ENCODE peak calls at places on chromosomes 3 and 15, in nine cellular contexts. X is D721Med, S is HL-60, T is H9, V is transverse colon, J is body of pancreas, L is progenitor cell of endocrine pancreas, R is AG04450, U is mammary epithelial cell. D is an unnamed sample.
A peak's percentile ranks its signal among the peaks of the same experiment; 100 is the strongest.

GRCh38 chr15:97459771-97460170 is 500.7 kb upstream of the ARRDC4 start:
- DNase-seq in X (no peak), S (no peak), T (no peak), V (no peak), J (no peak), L (no peak), R (no peak), U (no peak), D (no peak)

GRCh38 chr3:65196663-65197062 is 508.9 kb upstream of the ADAMTS9 start:
- DNase-seq in X (no peak), S (no peak), T (no peak), V (no peak), J (no peak), L (no peak), R (no peak), U (no peak), D (no peak)

GRCh38 chr3:105798381-105798934 is 70.4 kb downstream of the CBLB start:
- DNase-seq in X (no peak), S (peak; percentile 6), T (no peak), V (no peak), J (no peak), L (no peak), R (no peak), U (no peak), D (peak; percentile 49)

GRCh38 chr3:120797857-120798256 is 55.3 kb downstream of the GTF2E1 start:
- DNase-seq in X (no peak), S (no peak), T (no peak), V (no peak), J (no peak), L (no peak), R (no peak), U (no peak), D (no peak)

GRCh38 chr3:21274000-21274671 is 476.9 kb downstream of the ZNF385D start:
- DNase-seq in X (no peak), S (no peak), T (no peak), V (no peak), J (no peak), L (no peak), R (no peak), U (peak; percentile 33), D (no peak)

GRCh38 chr3:13890377-13891016 is 10.6 kb upstream of the WNT7A start:
- DNase-seq in X (no peak), S (no peak), T (peak; percentile 27), V (no peak), J (peak; percentile 21), L (no peak), R (no peak), U (peak; percentile 61), D (no peak)

GRCh38 chr3:187044871-187045552 is 94.3 kb downstream of the RPL39L start:
- DNase-seq in X (no peak), S (no peak), T (no peak), V (peak; percentile 58), J (peak; percentile 23), L (no peak), R (no peak), U (no peak), D (no peak)

GRCh38 chr3:42497009-42497731 is 5.3 kb upstream of the VIPR1 start:
- DNase-seq in X (no peak), S (no peak), T (peak; percentile 80), V (no peak), J (no peak), L (peak; percentile 7), R (no peak), U (no peak), D (no peak)

GRCh38 chr3:59502806-59503205 is 453.0 kb upstream of the CFAP20DC start:
- DNase-seq in X (no peak), S (no peak), T (no peak), V (no peak), J (no peak), L (no peak), R (peak; percentile 71), U (peak; percentile 85), D (no peak)

GRCh38 chr3:160016972-160017371 is 28.3 kb downstream of the IL12A start:
- DNase-seq in X (no peak), S (no peak), T (no peak), V (no peak), J (no peak), L (no peak), R (no peak), U (no peak), D (no peak)

GRCh38 chr15:101618861-101619614 is 33.1 kb downstream of the TM2D3 start:
- DNase-seq in X (no peak), S (no peak), T (no peak), V (no peak), J (no peak), L (no peak), R (no peak), U (no peak), D (no peak)
- TF ChIP-seq CTCF in X (no peak), S (no peak), T (no peak), V (no peak), J (no peak), L (no peak), R (no peak), U (no peak), D (no peak)

DNA sequence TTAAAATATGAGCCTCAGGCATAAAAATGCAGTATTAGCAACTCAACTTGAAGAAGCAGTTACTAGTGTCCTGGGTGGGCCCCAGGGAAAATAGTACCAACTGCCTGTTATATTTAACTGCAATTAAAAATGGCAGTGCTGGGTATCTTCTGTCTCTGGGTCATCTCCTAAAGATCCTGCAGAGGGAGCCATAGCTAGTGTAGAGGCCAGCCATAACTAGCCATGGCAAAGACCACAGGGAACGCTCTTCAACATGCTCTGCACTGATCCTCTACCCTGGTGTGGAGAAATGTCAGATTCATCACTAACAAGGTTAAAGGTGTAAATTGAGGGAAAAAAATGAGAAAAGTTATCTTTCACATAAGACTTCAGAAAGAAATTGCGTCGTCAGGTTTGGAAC is 181.3 kb downstream of the SNRPN start:
- DNase-seq in X (no peak), S (no peak), T (no peak), V (no peak), J (peak; percentile 6), L (no peak), R (no peak), U (no peak), D (no peak)
- TF ChIP-seq CTCF in X (peak; percentile 29), S (no peak), T (peak; percentile 64), V (no peak), J (no peak), L (peak; percentile 31), R (peak; percentile 41), U (peak; percentile 35), D (peak; percentile 5)

DNA sequence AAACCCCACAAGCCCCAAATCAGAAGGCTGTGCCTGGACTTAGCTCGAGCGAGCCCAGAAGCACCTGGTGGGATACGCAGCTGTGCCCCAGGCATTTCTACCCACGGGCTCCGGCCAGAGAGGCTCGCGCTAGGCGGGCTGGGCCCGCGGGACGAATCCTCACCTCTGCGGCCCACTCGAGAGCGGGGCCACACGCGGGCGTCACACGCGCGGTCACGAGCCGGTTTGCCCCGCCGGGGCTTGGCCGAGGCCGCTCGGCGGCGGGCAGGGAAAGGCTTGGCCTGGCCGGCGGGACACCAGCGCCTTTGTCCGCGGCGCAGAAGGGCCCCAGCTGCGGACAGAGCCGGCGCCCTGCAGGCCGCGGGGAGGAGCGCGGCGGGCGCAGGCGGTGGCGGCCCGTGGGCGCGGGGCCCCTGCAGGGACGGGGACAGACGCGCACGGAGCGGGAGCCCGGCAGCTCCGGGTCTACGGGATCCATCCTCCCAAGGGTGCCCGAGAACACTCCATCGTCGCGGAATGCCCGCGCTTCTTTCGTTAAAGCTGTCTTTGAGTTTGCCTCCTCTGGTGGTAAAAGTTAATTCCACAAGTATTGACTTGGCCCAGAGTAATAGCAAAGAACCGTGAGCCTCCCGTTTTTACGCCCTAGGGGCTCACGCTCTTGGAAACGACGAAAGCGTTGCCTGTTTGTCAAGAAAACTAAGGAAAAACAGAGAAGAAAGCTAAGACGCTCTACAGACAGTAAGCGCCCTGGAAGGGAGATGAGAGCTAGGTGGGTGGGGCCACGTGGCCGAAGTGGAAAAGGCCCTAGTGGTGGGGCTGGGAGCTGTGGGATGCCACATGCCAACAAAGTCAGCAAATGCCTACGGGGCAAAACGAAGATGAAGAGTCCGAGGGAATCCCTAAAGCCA is 26.4 kb downstream of the TYRO3 start:
- DNase-seq in X (no peak), S (no peak), T (peak; percentile 53), V (peak; percentile 40), J (peak; percentile 82), L (peak; percentile 32), R (no peak), U (peak; percentile 55), D (peak; percentile 46)
- TF ChIP-seq CTCF in X (no peak), S (no peak), T (peak; percentile 51), V (peak; percentile 46), J (peak; percentile 23), L (peak; percentile 29), R (peak; percentile 60), U (peak; percentile 26), D (no peak)

DNA sequence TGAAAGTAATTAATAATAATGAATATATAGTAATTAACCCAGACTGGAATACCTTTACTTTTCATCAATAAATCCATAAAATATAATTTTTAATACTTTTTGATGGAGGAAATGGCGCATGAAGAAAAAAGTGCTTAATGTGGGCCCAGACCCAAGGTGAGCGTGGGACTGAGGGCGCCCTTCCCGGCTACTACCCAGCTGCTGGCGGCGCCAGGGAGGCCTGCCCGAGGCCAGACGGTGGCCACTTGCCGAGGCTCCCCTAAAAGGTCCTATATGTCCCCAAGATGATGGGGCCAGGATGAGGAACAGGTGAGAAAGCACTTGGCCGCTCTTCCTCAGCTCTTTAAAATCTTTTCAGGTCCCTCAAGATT is 29.1 kb downstream of the CCNL1 start:
- DNase-seq in X (no peak), S (no peak), T (no peak), V (no peak), J (peak; percentile 64), L (no peak), R (no peak), U (no peak), D (no peak)
- TF ChIP-seq CTCF in X (no peak), S (no peak), T (no peak), V (no peak), J (no peak), L (no peak), R (no peak), U (no peak), D (no peak)

GRCh38 chr3:193590088-193590856 is 2.7 kb upstream of the OPA1 start:
- DNase-seq in X (no peak), S (no peak), T (no peak), V (no peak), J (no peak), L (no peak), R (no peak), U (peak; percentile 69), D (no peak)

GRCh38 chr3:193593666-193594025 is 638 bp downstream of the OPA1 start:
- DNase-seq in X (no peak), S (no peak), T (no peak), V (no peak), J (no peak), L (no peak), R (no peak), U (peak; percentile 29), D (peak; percentile 49)

GRCh38 chr3:193595939-193596487 is 3.0 kb downstream of the OPA1 start:
- DNase-seq in X (no peak), S (no peak), T (no peak), V (no peak), J (no peak), L (no peak), R (no peak), U (no peak), D (no peak)

GRCh38 chr3:193594946-193595689 is 2.1 kb downstream of the OPA1 start:
- DNase-seq in X (no peak), S (no peak), T (no peak), V (no peak), J (no peak), L (no peak), R (no peak), U (no peak), D (no peak)

GRCh38 chr3:193592841-193593665 is at the start of gene OPA1:
- DNase-seq in X (peak; percentile 87), S (peak; percentile 98), T (peak; percentile 99), V (peak; percentile 97), J (peak; percentile 99), L (peak; percentile 94), R (peak; percentile 98), U (peak; percentile 98), D (peak; percentile 97)
- TF ChIP-seq CTCF in X (no peak), S (no peak), T (peak; percentile 48), V (no peak), J (no peak), L (peak; percentile 44), R (peak; percentile 39), U (peak; percentile 43), D (no peak)

D was measured in GM13976.